ENCODE peak calls at places on chromosome 3, in seven cellular contexts. One of them, this sample, is unnamed.

GRCh38 chr3:79885407-79885806 is 117.6 kb upstream of the ROBO1 start:
- DNase-seq in astrocyte: no peak
- DNase-seq in heart right ventricle: no peak
- DNase-seq in HCT116: no peak
- DNase-seq in gastrocnemius medialis: no peak
- DNase-seq in spleen: no peak
- DNase-seq in testis: no peak
- DNase-seq in this sample: no peak

GRCh38 chr3:47113669-47114365 is 50.1 kb downstream of the SETD2 start:
- DNase-seq in astrocyte: peak; percentile 94
- DNase-seq in heart right ventricle: no peak
- DNase-seq in HCT116: no peak
- DNase-seq in gastrocnemius medialis: no peak
- DNase-seq in spleen: no peak
- DNase-seq in testis: no peak
- DNase-seq in this sample: no peak

GRCh38 chr3:101938262-101938847 is 89.0 kb downstream of the NFKBIZ start:
- DNase-seq in astrocyte: no peak
- DNase-seq in heart right ventricle: no peak
- DNase-seq in HCT116: no peak
- DNase-seq in gastrocnemius medialis: no peak
- DNase-seq in spleen: no peak
- DNase-seq in testis: no peak
- DNase-seq in this sample: no peak

GRCh38 chr3:134976948-134977347 is 181.9 kb downstream of the EPHB1 start:
- DNase-seq in astrocyte: no peak
- DNase-seq in heart right ventricle: no peak
- DNase-seq in HCT116: no peak
- DNase-seq in gastrocnemius medialis: no peak
- DNase-seq in spleen: no peak
- DNase-seq in testis: peak; percentile 32
- DNase-seq in this sample: no peak

GRCh38 chr3:183980408-183980807 is 37.3 kb downstream of the ABCC5 start:
- DNase-seq in astrocyte: no peak
- DNase-seq in heart right ventricle: no peak
- DNase-seq in HCT116: no peak
- DNase-seq in gastrocnemius medialis: peak; percentile 87
- DNase-seq in spleen: no peak
- DNase-seq in testis: no peak
- DNase-seq in this sample: no peak

GRCh38 chr3:184154909-184155643 is at the start of gene DVL3:
- DNase-seq in astrocyte: peak; percentile 37
- DNase-seq in heart right ventricle: peak; percentile 74
- DNase-seq in HCT116: no peak
- DNase-seq in gastrocnemius medialis: peak; percentile 71
- DNase-seq in spleen: peak; percentile 93
- DNase-seq in testis: peak; percentile 69
- DNase-seq in this sample: peak; percentile 53

GRCh38 chr3:50607271-50608091 is 4.1 kb downstream of the CISH start:
- DNase-seq in astrocyte: no peak
- DNase-seq in heart right ventricle: no peak
- DNase-seq in HCT116: no peak
- DNase-seq in gastrocnemius medialis: no peak
- DNase-seq in spleen: no peak
- DNase-seq in testis: no peak
- DNase-seq in this sample: no peak

GRCh38 chr3:174295336-174295735 is 563.8 kb upstream of the NAALADL2 start:
- DNase-seq in astrocyte: no peak
- DNase-seq in heart right ventricle: no peak
- DNase-seq in HCT116: no peak
- DNase-seq in gastrocnemius medialis: no peak
- DNase-seq in spleen: no peak
- DNase-seq in testis: no peak
- DNase-seq in this sample: no peak

GRCh38 chr3:194251461-194251860 is 99.7 kb downstream of the CPN2 start:
- DNase-seq in astrocyte: no peak
- DNase-seq in heart right ventricle: no peak
- DNase-seq in HCT116: no peak
- DNase-seq in gastrocnemius medialis: no peak
- DNase-seq in spleen: no peak
- DNase-seq in testis: no peak
- DNase-seq in this sample: no peak

GRCh38 chr3:36394176-36394575 is 13.9 kb downstream of the STAC start:
- DNase-seq in astrocyte: peak; percentile 86
- DNase-seq in heart right ventricle: no peak
- DNase-seq in HCT116: no peak
- DNase-seq in gastrocnemius medialis: no peak
- DNase-seq in spleen: no peak
- DNase-seq in testis: no peak
- DNase-seq in this sample: no peak

GRCh38 chr3:70021267-70021666 is 21.7 kb downstream of the SAMMSON start:
- DNase-seq in astrocyte: no peak
- DNase-seq in heart right ventricle: no peak
- DNase-seq in HCT116: no peak
- DNase-seq in gastrocnemius medialis: no peak
- DNase-seq in spleen: no peak
- DNase-seq in testis: no peak
- DNase-seq in this sample: no peak

DNA sequence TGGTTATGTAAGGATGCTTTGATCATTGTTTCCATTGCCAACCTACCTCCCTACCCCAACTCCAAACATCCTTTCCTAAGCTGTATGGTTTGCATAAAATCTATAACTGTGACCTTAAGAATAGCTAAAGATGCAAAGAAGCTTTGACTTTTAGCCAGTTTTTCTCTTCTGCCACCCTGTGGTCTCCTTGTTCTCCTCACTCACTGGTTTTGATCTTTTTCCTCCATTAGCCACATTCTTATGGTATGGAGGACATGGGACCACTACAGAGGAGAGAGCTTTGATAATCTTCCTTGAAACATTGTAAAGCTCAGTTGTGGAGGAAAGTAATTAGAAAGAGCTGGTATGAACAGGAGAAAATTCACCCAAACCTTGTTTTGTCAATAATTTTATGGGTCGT is 115.9 kb downstream of the NEK11 start:
- DNase-seq in astrocyte: no peak
- DNase-seq in heart right ventricle: no peak
- DNase-seq in HCT116: no peak
- DNase-seq in gastrocnemius medialis: no peak
- DNase-seq in spleen: no peak
- DNase-seq in testis: no peak
- DNase-seq in this sample: no peak
- TF ChIP-seq CTCF in astrocyte: no peak
- TF ChIP-seq CTCF in heart right ventricle: no peak
- TF ChIP-seq CTCF in HCT116: no peak
- TF ChIP-seq CTCF in gastrocnemius medialis: no peak
- TF ChIP-seq CTCF in spleen: no peak
- TF ChIP-seq CTCF in testis: no peak
- TF ChIP-seq CTCF in this sample: peak; percentile 4

GRCh38 chr3:55823829-55824228 is 336.7 kb upstream of the WNT5A start:
- DNase-seq in astrocyte: no peak
- DNase-seq in heart right ventricle: no peak
- DNase-seq in HCT116: no peak
- DNase-seq in gastrocnemius medialis: no peak
- DNase-seq in spleen: no peak
- DNase-seq in testis: no peak
- DNase-seq in this sample: no peak
- H3K4me1 ChIP-seq in astrocyte: peaks cover 4% of the 10 kb centered on the region
- H3K4me1 ChIP-seq in heart right ventricle: no peaks in the 10 kb centered on the region
- H3K4me1 ChIP-seq in HCT116: no peaks in the 10 kb centered on the region
- H3K4me1 ChIP-seq in gastrocnemius medialis: no peaks in the 10 kb centered on the region
- H3K4me1 ChIP-seq in spleen: no peaks in the 10 kb centered on the region
- H3K4me1 ChIP-seq in testis: no peaks in the 10 kb centered on the region
- H3K4me1 ChIP-seq in this sample: no peaks in the 10 kb centered on the region

GRCh38 chr3:149377408-149378111 is at the start of gene TM4SF1:
- DNase-seq in astrocyte: peak; percentile 96
- DNase-seq in heart right ventricle: peak; percentile 87
- DNase-seq in HCT116: no peak
- DNase-seq in gastrocnemius medialis: no peak
- DNase-seq in spleen: no peak
- DNase-seq in testis: no peak
- DNase-seq in this sample: peak; percentile 74
- TF ChIP-seq CTCF in astrocyte: no peak
- TF ChIP-seq CTCF in heart right ventricle: no peak
- TF ChIP-seq CTCF in HCT116: no peak
- TF ChIP-seq CTCF in gastrocnemius medialis: no peak
- TF ChIP-seq CTCF in spleen: no peak
- TF ChIP-seq CTCF in testis: no peak
- TF ChIP-seq CTCF in this sample: no peak

GRCh38 chr3:139301183-139301582 is 42.6 kb upstream of the MRPS22 start:
- DNase-seq in astrocyte: peak; percentile 49
- DNase-seq in heart right ventricle: no peak
- DNase-seq in HCT116: no peak
- DNase-seq in gastrocnemius medialis: no peak
- DNase-seq in spleen: peak; percentile 53
- DNase-seq in testis: no peak
- DNase-seq in this sample: no peak

GRCh38 chr3:139299261-139300132 is 44.3 kb upstream of the MRPS22 start:
- DNase-seq in astrocyte: peak; percentile 79
- DNase-seq in heart right ventricle: no peak
- DNase-seq in HCT116: peak; percentile 95
- DNase-seq in gastrocnemius medialis: no peak
- DNase-seq in spleen: peak; percentile 45
- DNase-seq in testis: no peak
- DNase-seq in this sample: peak; percentile 39

GRCh38 chr3:139301654-139302053 is 42.2 kb upstream of the MRPS22 start:
- DNase-seq in astrocyte: no peak
- DNase-seq in heart right ventricle: no peak
- DNase-seq in HCT116: no peak
- DNase-seq in gastrocnemius medialis: no peak
- DNase-seq in spleen: peak; percentile 68
- DNase-seq in testis: no peak
- DNase-seq in this sample: no peak

GRCh38 chr3:139302084-139302800 is 41.6 kb upstream of the MRPS22 start:
- DNase-seq in astrocyte: peak; percentile 100
- DNase-seq in heart right ventricle: peak; percentile 61
- DNase-seq in HCT116: peak; percentile 89
- DNase-seq in gastrocnemius medialis: peak; percentile 75
- DNase-seq in spleen: peak; percentile 36
- DNase-seq in testis: no peak
- DNase-seq in this sample: no peak

DNA sequence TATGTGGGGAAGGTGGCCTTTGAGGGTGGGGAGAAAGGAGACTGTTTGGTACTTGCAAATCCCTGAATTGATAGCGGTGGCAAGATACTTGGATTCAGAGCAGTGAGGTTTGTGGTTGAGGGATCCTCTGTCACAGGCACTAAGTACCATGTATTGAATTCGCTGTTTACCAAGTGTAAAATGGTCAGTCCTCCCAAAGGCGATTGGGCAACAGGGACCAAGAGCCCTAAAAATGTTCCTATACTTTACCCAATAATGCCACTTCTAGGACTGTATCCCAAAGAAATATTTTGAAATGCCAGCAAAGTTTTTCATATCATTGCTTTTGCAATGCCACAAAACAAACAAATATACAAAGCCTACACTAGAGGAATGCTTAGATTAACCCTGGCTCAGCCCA is 43.4 kb upstream of the MRPS22 start:
- DNase-seq in astrocyte: no peak
- DNase-seq in heart right ventricle: no peak
- DNase-seq in HCT116: no peak
- DNase-seq in gastrocnemius medialis: no peak
- DNase-seq in spleen: no peak
- DNase-seq in testis: no peak
- DNase-seq in this sample: no peak
- H3K4me1 ChIP-seq in astrocyte: peaks cover 39% of the 10 kb centered on the region
- H3K4me1 ChIP-seq in heart right ventricle: peaks cover 9% of the 10 kb centered on the region
- H3K4me1 ChIP-seq in HCT116: peaks cover 71% of the 10 kb centered on the region
- H3K4me1 ChIP-seq in gastrocnemius medialis: no peaks in the 10 kb centered on the region
- H3K4me1 ChIP-seq in spleen: no peaks in the 10 kb centered on the region
- H3K4me1 ChIP-seq in testis: no peaks in the 10 kb centered on the region
- H3K4me1 ChIP-seq in this sample: peaks cover 19% of the 10 kb centered on the region

GRCh38 chr3:66633982-66634381 is 133.2 kb upstream of the LRIG1 start:
- DNase-seq in astrocyte: no peak
- DNase-seq in heart right ventricle: no peak
- DNase-seq in HCT116: no peak
- DNase-seq in gastrocnemius medialis: no peak
- DNase-seq in spleen: no peak
- DNase-seq in testis: no peak
- DNase-seq in this sample: no peak

GRCh38 chr3:66639794-66640356 is 139.1 kb upstream of the LRIG1 start:
- DNase-seq in astrocyte: no peak
- DNase-seq in heart right ventricle: no peak
- DNase-seq in HCT116: no peak
- DNase-seq in gastrocnemius medialis: no peak
- DNase-seq in spleen: no peak
- DNase-seq in testis: no peak
- DNase-seq in this sample: no peak

GRCh38 chr3:66642015-66642414 is 141.2 kb upstream of the LRIG1 start:
- DNase-seq in astrocyte: no peak
- DNase-seq in heart right ventricle: no peak
- DNase-seq in HCT116: no peak
- DNase-seq in gastrocnemius medialis: no peak
- DNase-seq in spleen: no peak
- DNase-seq in testis: no peak
- DNase-seq in this sample: no peak

GRCh38 chr3:66642484-66642883 is 141.7 kb upstream of the LRIG1 start:
- DNase-seq in astrocyte: no peak
- DNase-seq in heart right ventricle: no peak
- DNase-seq in HCT116: no peak
- DNase-seq in gastrocnemius medialis: no peak
- DNase-seq in spleen: no peak
- DNase-seq in testis: no peak
- DNase-seq in this sample: peak; percentile 36

DNA sequence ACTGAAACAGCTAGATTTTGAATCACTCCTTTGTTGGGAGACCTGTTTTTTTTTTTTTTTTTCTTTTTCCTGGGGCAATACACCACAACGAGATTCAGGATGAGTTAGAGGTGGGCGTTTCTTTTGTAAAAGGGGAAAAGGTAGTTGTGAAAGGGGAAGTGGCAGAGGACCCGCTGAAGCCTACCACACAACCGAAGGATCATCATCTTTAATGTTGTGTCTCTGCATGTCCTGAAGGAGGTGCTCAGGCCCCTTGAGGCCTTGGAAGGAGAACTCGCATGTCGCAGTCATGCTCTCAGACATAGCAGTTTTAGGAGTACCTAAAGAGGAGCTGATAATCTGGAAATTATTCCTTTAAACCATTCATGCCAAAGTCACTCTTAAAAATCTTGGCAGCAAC is 137.9 kb upstream of the LRIG1 start:
- DNase-seq in astrocyte: no peak
- DNase-seq in heart right ventricle: no peak
- DNase-seq in HCT116: peak; percentile 8
- DNase-seq in gastrocnemius medialis: no peak
- DNase-seq in spleen: no peak
- DNase-seq in testis: no peak
- DNase-seq in this sample: no peak
- TF ChIP-seq CTCF in astrocyte: no peak
- TF ChIP-seq CTCF in heart right ventricle: no peak
- TF ChIP-seq CTCF in HCT116: peak; percentile 21
- TF ChIP-seq CTCF in gastrocnemius medialis: no peak
- TF ChIP-seq CTCF in spleen: no peak
- TF ChIP-seq CTCF in testis: no peak
- TF ChIP-seq CTCF in this sample: no peak

DNA sequence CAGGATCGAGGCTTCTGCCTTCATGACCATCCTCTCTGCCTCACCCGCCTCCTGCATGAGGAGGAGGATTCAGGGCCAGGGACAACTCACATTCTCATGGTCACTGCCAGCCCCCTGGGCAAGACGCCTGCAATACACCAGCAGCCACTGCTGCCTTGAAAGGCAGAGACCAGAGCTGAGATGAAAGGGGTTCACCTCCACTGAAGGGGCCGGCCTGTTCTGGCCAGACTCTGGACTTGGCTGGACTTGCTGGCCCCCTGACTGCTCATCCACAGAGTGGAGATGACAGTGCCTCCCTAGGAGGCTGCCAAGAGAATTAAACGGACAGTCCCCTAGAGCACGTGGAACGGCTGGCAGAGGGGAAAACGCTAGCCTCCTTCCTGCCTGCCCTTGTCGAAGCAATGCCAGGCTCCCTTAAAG is 35.2 kb downstream of the MGLL start:
- DNase-seq in astrocyte: no peak
- DNase-seq in heart right ventricle: no peak
- DNase-seq in HCT116: no peak
- DNase-seq in gastrocnemius medialis: peak; percentile 80
- DNase-seq in spleen: peak; percentile 57
- DNase-seq in testis: peak; percentile 58
- DNase-seq in this sample: no peak
- H3K4me1 ChIP-seq in astrocyte: peaks cover 26% of the 10 kb centered on the region
- H3K4me1 ChIP-seq in heart right ventricle: peaks cover 93% of the 10 kb centered on the region
- H3K4me1 ChIP-seq in HCT116: peaks cover 2% of the 10 kb centered on the region
- H3K4me1 ChIP-seq in gastrocnemius medialis: peaks cover 77% of the 10 kb centered on the region
- H3K4me1 ChIP-seq in spleen: peaks cover 20% of the 10 kb centered on the region
- H3K4me1 ChIP-seq in testis: peaks cover 45% of the 10 kb centered on the region
- H3K4me1 ChIP-seq in this sample: peaks cover 23% of the 10 kb centered on the region